ENCODE peak calls at places on chromosomes 13 and 19, in ten cellular contexts. T is ascending aorta, R is esophagus squamous epithelium, G is DND-41, Y is GM12878, O is SK-N-SH, B is tibial nerve, H is cardiac muscle cell, I is fibroblast of lung, X is H1. C is an unnamed sample. For H3K4me1, the result is how much of the 10 kb centered on the place peaks cover.

GRCh38 chr19:12194827-12195500 is 32.1 kb downstream of the ZNF136 start:
- DNase-seq in T (peak), R (no peak), G (no peak), Y (no peak), O (peak), B (peak), H (no peak), I (peak), X (no peak), C (no peak)

GRCh38 chr19:17385878-17386611 is 8.0 kb downstream of the CCDC194 start:
- DNase-seq in T (no peak), R (no peak), G (peak), Y (no peak), O (peak), B (peak), H (peak), I (peak), X (peak), C (peak)

GRCh38 chr13:77329133-77330008 is 2.5 kb upstream of the MYCBP2 start:
- DNase-seq in T (peak), R (peak), G (peak), Y (peak), O (peak), B (peak), H (peak), I (peak), X (peak), C (peak)

GRCh38 chr19:2770055-2771013 is 12.7 kb downstream of the SGTA start:
- DNase-seq in T (no peak), R (no peak), G (no peak), Y (no peak), O (no peak), B (no peak), H (peak), I (peak), X (no peak), C (no peak)

GRCh38 chr13:44240611-44241010 is 133.0 kb upstream of the SERP2 start:
- DNase-seq in T (no peak), R (no peak), G (no peak), Y (no peak), O (no peak), B (no peak), H (no peak), I (no peak), X (no peak), C (no peak)

GRCh38 chr19:16036397-16036925 is 39.8 kb upstream of the TPM4 start:
- DNase-seq in T (no peak), R (no peak), G (no peak), Y (no peak), O (peak), B (no peak), H (no peak), I (no peak), X (no peak), C (no peak)

GRCh38 chr13:101474419-101474957 is 22.0 kb downstream of the ITGBL1 start:
- DNase-seq in T (no peak), R (no peak), G (no peak), Y (no peak), O (no peak), B (peak), H (peak), I (peak), X (peak), C (peak)

GRCh38 chr13:52348081-52348480 is 57.9 kb downstream of the THSD1 start:
- DNase-seq in T (no peak), R (no peak), G (no peak), Y (no peak), O (no peak), B (no peak), H (no peak), I (peak), X (no peak), C (no peak)

GRCh38 chr13:108903613-108904012 is 274.2 kb downstream of the MYO16 start:
- DNase-seq in T (no peak), R (no peak), G (no peak), Y (no peak), O (no peak), B (no peak), H (no peak), I (no peak), X (no peak), C (no peak)

GRCh38 chr19:28899703-28900102 is 313.2 kb downstream of the UQCRFS1 start:
- DNase-seq in T (no peak), R (no peak), G (no peak), Y (no peak), O (no peak), B (no peak), H (no peak), I (no peak), X (no peak), C (no peak)

GRCh38 chr13:30179547-30180256 is 127.6 kb downstream of the KATNAL1 start:
- DNase-seq in T (no peak), R (no peak), G (no peak), Y (no peak), O (no peak), B (no peak), H (no peak), I (no peak), X (no peak), C (no peak)

GRCh38 chr13:31866099-31866498 is 126.8 kb downstream of the RXFP2 start:
- DNase-seq in T (no peak), R (no peak), G (no peak), Y (no peak), O (no peak), B (no peak), H (no peak), I (no peak), X (no peak), C (no peak)

GRCh38 chr13:31859546-31859945 is 120.2 kb downstream of the RXFP2 start:
- DNase-seq in T (no peak), R (no peak), G (no peak), Y (no peak), O (no peak), B (no peak), H (no peak), I (peak), X (no peak), C (no peak)

GRCh38 chr13:31864307-31864706 is 125.0 kb downstream of the RXFP2 start:
- DNase-seq in T (no peak), R (no peak), G (no peak), Y (no peak), O (no peak), B (no peak), H (no peak), I (no peak), X (no peak), C (no peak)

GRCh38 chr13:31860002-31860401 is 120.7 kb downstream of the RXFP2 start:
- DNase-seq in T (no peak), R (no peak), G (no peak), Y (no peak), O (peak), B (no peak), H (no peak), I (no peak), X (no peak), C (no peak)

GRCh38 chr13:31862828-31863227 is 123.5 kb downstream of the RXFP2 start:
- DNase-seq in T (no peak), R (no peak), G (no peak), Y (no peak), O (no peak), B (no peak), H (no peak), I (no peak), X (no peak), C (no peak)
- H3K4me1 ChIP-seq in T (under half), R (under half), G (under half), Y (under half), O (under half), B (under half), H (under half), I (under half), X (under half), C (under half)

GRCh38 chr13:110127986-110128511 is 178.9 kb downstream of the COL4A1 start:
- DNase-seq in T (no peak), R (no peak), G (no peak), Y (no peak), O (no peak), B (no peak), H (no peak), I (peak), X (no peak), C (no peak)
- H3K4me3 ChIP-seq in T (no peak), R (no peak), G (no peak), Y (no peak), O (no peak), B (no peak), H (no peak), I (no peak), X (no peak), C (no peak)

GRCh38 chr13:112519517-112520060 is 68.4 kb downstream of the TUBGCP3 start:
- DNase-seq in T (no peak), R (no peak), G (no peak), Y (no peak), O (no peak), B (no peak), H (no peak), I (no peak), X (peak), C (no peak)

GRCh38 chr13:112525306-112525945 is 62.5 kb downstream of the TUBGCP3 start:
- DNase-seq in T (no peak), R (no peak), G (no peak), Y (no peak), O (no peak), B (no peak), H (no peak), I (no peak), X (no peak), C (no peak)

GRCh38 chr13:112521073-112521685 is 66.8 kb downstream of the TUBGCP3 start:
- DNase-seq in T (no peak), R (no peak), G (no peak), Y (no peak), O (no peak), B (no peak), H (no peak), I (peak), X (peak), C (no peak)

GRCh38 chr13:112526146-112526853 is 61.7 kb downstream of the TUBGCP3 start:
- DNase-seq in T (no peak), R (no peak), G (no peak), Y (no peak), O (no peak), B (no peak), H (no peak), I (no peak), X (no peak), C (no peak)

DNA sequence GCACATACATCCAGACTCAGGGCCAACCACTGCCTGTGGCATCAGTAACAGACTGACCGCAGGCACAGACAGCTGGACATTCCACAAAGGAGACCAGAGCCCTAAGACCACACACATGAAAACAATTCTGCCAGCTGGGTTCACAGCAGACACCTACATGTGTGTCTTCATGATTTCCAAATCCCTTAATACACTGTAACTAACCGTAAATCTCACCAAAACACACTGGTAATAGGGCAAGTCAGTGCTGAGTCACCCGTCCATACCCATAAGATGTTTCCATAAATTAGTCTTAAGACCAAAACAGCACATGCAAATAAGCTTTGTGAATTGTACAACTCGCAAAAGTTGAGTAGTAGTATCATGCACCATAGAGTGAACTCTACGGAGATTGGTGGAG is 65.4 kb downstream of the TUBGCP3 start:
- DNase-seq in T (no peak), R (no peak), G (no peak), Y (no peak), O (no peak), B (no peak), H (no peak), I (peak), X (peak), C (no peak)
- H3K27ac ChIP-seq in T (no peak), R (no peak), G (no peak), Y (no peak), O (no peak), B (no peak), H (no peak), I (no peak), X (no peak), C (no peak)

DNA sequence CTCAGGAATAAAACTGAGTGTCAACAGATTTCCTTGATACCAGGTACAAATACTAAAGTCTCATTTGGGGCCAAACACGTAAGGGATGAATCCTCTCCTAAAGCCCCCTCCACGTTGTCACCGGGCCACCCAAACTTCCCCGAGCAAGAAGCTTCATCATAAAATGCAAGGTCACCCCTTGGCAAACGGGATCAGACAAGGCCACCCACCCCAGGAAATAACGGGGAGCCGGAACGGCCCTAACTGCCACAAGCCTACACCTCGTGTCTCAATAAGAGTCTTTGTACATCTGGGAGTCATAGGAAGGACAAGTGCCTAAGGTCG is 717 bp downstream of the EEF2 start:
- DNase-seq in T (no peak), R (no peak), G (no peak), Y (no peak), O (no peak), B (no peak), H (no peak), I (no peak), X (no peak), C (peak)
- H3K4me1 ChIP-seq in T (under half), R (half or more), G (half or more), Y (under half), O (under half), B (under half), H (under half), I (under half), X (under half), C (under half)

GRCh38 chr13:27961227-27962085 is 7.7 kb downstream of the CDX2 start:
- DNase-seq in T (no peak), R (no peak), G (no peak), Y (no peak), O (peak), B (no peak), H (no peak), I (no peak), X (no peak), C (peak)
- H3K4me3 ChIP-seq in T (peak), R (no peak), G (no peak), Y (no peak), O (no peak), B (peak), H (peak), I (no peak), X (no peak), C (no peak)